ENCODE peak calls at places on chromosome 5, in ten cellular contexts. One of them, this sample, is unnamed.

GRCh38 chr5:135501965-135502364 is 33.8 kb downstream of the NEUROG1 start:
- DNase-seq in activated CD4-positive, alpha-beta T cell treated with anti-CD3 and anti-CD28 coated beads, Interleukin-2, amount 50 U/mL, for 1 hour: no peak
- DNase-seq in mucosa of gallbladder: no peak
- DNase-seq in NCI-H2171 treated with DMSO at 0.1 percent for 48 hours: no peak
- DNase-seq in mesendoderm: no peak
- DNase-seq in activated T-cell treated with anti-CD3 and anti-CD28 coated beads, Interleukin-2, amount 50 U/mL, for 1 hour: no peak
- DNase-seq in hippocampal formation: no peak
- DNase-seq in AG09319: no peak
- DNase-seq in AG08395: no peak
- DNase-seq in effector CD4-positive, alpha-beta T cell: no peak
- DNase-seq in this sample: no peak

GRCh38 chr5:68544656-68545565 is 329.4 kb downstream of the PIK3R1 start:
- DNase-seq in NCI-H2171 treated with DMSO at 0.1 percent for 48 hours: no peak
- DNase-seq in AG09319: no peak
- DNase-seq in mesendoderm: peak; percentile 18
- DNase-seq in activated CD4-positive, alpha-beta T cell treated with anti-CD3 and anti-CD28 coated beads, Interleukin-2, amount 50 U/mL, for 1 hour: no peak
- DNase-seq in hippocampal formation: no peak
- DNase-seq in effector CD4-positive, alpha-beta T cell: no peak
- DNase-seq in mucosa of gallbladder: no peak
- DNase-seq in AG08395: peak; percentile 42
- DNase-seq in activated T-cell treated with anti-CD3 and anti-CD28 coated beads, Interleukin-2, amount 50 U/mL, for 1 hour: no peak
- DNase-seq in this sample: no peak

GRCh38 chr5:34930527-34930844 is 1.1 kb downstream of the DNAJC21 start:
- DNase-seq in NCI-H2171 treated with DMSO at 0.1 percent for 48 hours: no peak
- DNase-seq in activated CD4-positive, alpha-beta T cell treated with anti-CD3 and anti-CD28 coated beads, Interleukin-2, amount 50 U/mL, for 1 hour: no peak
- DNase-seq in mesendoderm: no peak
- DNase-seq in AG08395: no peak
- DNase-seq in AG09319: no peak
- DNase-seq in hippocampal formation: no peak
- DNase-seq in effector CD4-positive, alpha-beta T cell: no peak
- DNase-seq in mucosa of gallbladder: no peak
- DNase-seq in activated T-cell treated with anti-CD3 and anti-CD28 coated beads, Interleukin-2, amount 50 U/mL, for 1 hour: no peak
- DNase-seq in this sample: no peak

GRCh38 chr5:169803077-169803981 is 166.3 kb downstream of the DOCK2 start:
- DNase-seq in AG09319: peak; percentile 96
- DNase-seq in hippocampal formation: no peak
- DNase-seq in AG08395: peak; percentile 90
- DNase-seq in NCI-H2171 treated with DMSO at 0.1 percent for 48 hours: no peak
- DNase-seq in mucosa of gallbladder: peak; percentile 27
- DNase-seq in effector CD4-positive, alpha-beta T cell: no peak
- DNase-seq in activated T-cell treated with anti-CD3 and anti-CD28 coated beads, Interleukin-2, amount 50 U/mL, for 1 hour: no peak
- DNase-seq in mesendoderm: peak; percentile 88
- DNase-seq in activated CD4-positive, alpha-beta T cell treated with anti-CD3 and anti-CD28 coated beads, Interleukin-2, amount 50 U/mL, for 1 hour: no peak
- DNase-seq in this sample: no peak

GRCh38 chr5:57335092-57335491 is 147.5 kb downstream of the ACTBL2 start:
- DNase-seq in mesendoderm: no peak
- DNase-seq in AG08395: peak; percentile 48
- DNase-seq in activated CD4-positive, alpha-beta T cell treated with anti-CD3 and anti-CD28 coated beads, Interleukin-2, amount 50 U/mL, for 1 hour: no peak
- DNase-seq in effector CD4-positive, alpha-beta T cell: no peak
- DNase-seq in AG09319: no peak
- DNase-seq in hippocampal formation: no peak
- DNase-seq in NCI-H2171 treated with DMSO at 0.1 percent for 48 hours: no peak
- DNase-seq in activated T-cell treated with anti-CD3 and anti-CD28 coated beads, Interleukin-2, amount 50 U/mL, for 1 hour: no peak
- DNase-seq in mucosa of gallbladder: no peak
- DNase-seq in this sample: no peak

GRCh38 chr5:111227805-111228204 is 3.6 kb downstream of the CAMK4 start:
- DNase-seq in AG08395: peak; percentile 55
- DNase-seq in hippocampal formation: no peak
- DNase-seq in mucosa of gallbladder: no peak
- DNase-seq in activated T-cell treated with anti-CD3 and anti-CD28 coated beads, Interleukin-2, amount 50 U/mL, for 1 hour: peak; percentile 32
- DNase-seq in effector CD4-positive, alpha-beta T cell: no peak
- DNase-seq in NCI-H2171 treated with DMSO at 0.1 percent for 48 hours: no peak
- DNase-seq in AG09319: peak; percentile 16
- DNase-seq in mesendoderm: peak; percentile 23
- DNase-seq in activated CD4-positive, alpha-beta T cell treated with anti-CD3 and anti-CD28 coated beads, Interleukin-2, amount 50 U/mL, for 1 hour: no peak
- DNase-seq in this sample: no peak

GRCh38 chr5:126938461-126938860 is 91.9 kb downstream of the MARCHF3 start:
- DNase-seq in mucosa of gallbladder: no peak
- DNase-seq in AG08395: peak; percentile 80
- DNase-seq in activated T-cell treated with anti-CD3 and anti-CD28 coated beads, Interleukin-2, amount 50 U/mL, for 1 hour: no peak
- DNase-seq in hippocampal formation: no peak
- DNase-seq in NCI-H2171 treated with DMSO at 0.1 percent for 48 hours: no peak
- DNase-seq in activated CD4-positive, alpha-beta T cell treated with anti-CD3 and anti-CD28 coated beads, Interleukin-2, amount 50 U/mL, for 1 hour: no peak
- DNase-seq in mesendoderm: no peak
- DNase-seq in effector CD4-positive, alpha-beta T cell: no peak
- DNase-seq in AG09319: peak; percentile 44
- DNase-seq in this sample: no peak

GRCh38 chr5:160081495-160081894 is 37.8 kb downstream of the PWWP2A start:
- DNase-seq in activated T-cell treated with anti-CD3 and anti-CD28 coated beads, Interleukin-2, amount 50 U/mL, for 1 hour: no peak
- DNase-seq in activated CD4-positive, alpha-beta T cell treated with anti-CD3 and anti-CD28 coated beads, Interleukin-2, amount 50 U/mL, for 1 hour: no peak
- DNase-seq in mesendoderm: no peak
- DNase-seq in AG08395: no peak
- DNase-seq in mucosa of gallbladder: no peak
- DNase-seq in effector CD4-positive, alpha-beta T cell: no peak
- DNase-seq in hippocampal formation: no peak
- DNase-seq in AG09319: no peak
- DNase-seq in NCI-H2171 treated with DMSO at 0.1 percent for 48 hours: no peak
- DNase-seq in this sample: no peak

GRCh38 chr5:15492545-15492944 is 7.4 kb upstream of the FBXL7 start:
- DNase-seq in AG08395: no peak
- DNase-seq in activated CD4-positive, alpha-beta T cell treated with anti-CD3 and anti-CD28 coated beads, Interleukin-2, amount 50 U/mL, for 1 hour: no peak
- DNase-seq in activated T-cell treated with anti-CD3 and anti-CD28 coated beads, Interleukin-2, amount 50 U/mL, for 1 hour: no peak
- DNase-seq in mucosa of gallbladder: no peak
- DNase-seq in effector CD4-positive, alpha-beta T cell: no peak
- DNase-seq in mesendoderm: peak; percentile 19
- DNase-seq in NCI-H2171 treated with DMSO at 0.1 percent for 48 hours: no peak
- DNase-seq in AG09319: no peak
- DNase-seq in hippocampal formation: no peak
- DNase-seq in this sample: no peak

GRCh38 chr5:1295650-1296037 is 776 bp upstream of the TERT start:
- DNase-seq in AG09319: no peak
- DNase-seq in AG08395: no peak
- DNase-seq in activated T-cell treated with anti-CD3 and anti-CD28 coated beads, Interleukin-2, amount 50 U/mL, for 1 hour: peak; percentile 17
- DNase-seq in mucosa of gallbladder: no peak
- DNase-seq in NCI-H2171 treated with DMSO at 0.1 percent for 48 hours: no peak
- DNase-seq in hippocampal formation: no peak
- DNase-seq in mesendoderm: no peak
- DNase-seq in activated CD4-positive, alpha-beta T cell treated with anti-CD3 and anti-CD28 coated beads, Interleukin-2, amount 50 U/mL, for 1 hour: no peak
- DNase-seq in effector CD4-positive, alpha-beta T cell: no peak
- DNase-seq in this sample: peak; percentile 19

GRCh38 chr5:135306557-135306956 is 92.5 kb downstream of the MACROH2A1 start:
- DNase-seq in AG09319: no peak
- DNase-seq in NCI-H2171 treated with DMSO at 0.1 percent for 48 hours: no peak
- DNase-seq in effector CD4-positive, alpha-beta T cell: no peak
- DNase-seq in mucosa of gallbladder: no peak
- DNase-seq in mesendoderm: no peak
- DNase-seq in activated T-cell treated with anti-CD3 and anti-CD28 coated beads, Interleukin-2, amount 50 U/mL, for 1 hour: no peak
- DNase-seq in hippocampal formation: no peak
- DNase-seq in AG08395: no peak
- DNase-seq in activated CD4-positive, alpha-beta T cell treated with anti-CD3 and anti-CD28 coated beads, Interleukin-2, amount 50 U/mL, for 1 hour: no peak
- DNase-seq in this sample: no peak

GRCh38 chr5:83645936-83646335 is 74.7 kb downstream of the HAPLN1 start:
- DNase-seq in AG09319: no peak
- DNase-seq in NCI-H2171 treated with DMSO at 0.1 percent for 48 hours: no peak
- DNase-seq in effector CD4-positive, alpha-beta T cell: no peak
- DNase-seq in mucosa of gallbladder: no peak
- DNase-seq in activated T-cell treated with anti-CD3 and anti-CD28 coated beads, Interleukin-2, amount 50 U/mL, for 1 hour: no peak
- DNase-seq in mesendoderm: no peak
- DNase-seq in AG08395: no peak
- DNase-seq in activated CD4-positive, alpha-beta T cell treated with anti-CD3 and anti-CD28 coated beads, Interleukin-2, amount 50 U/mL, for 1 hour: no peak
- DNase-seq in hippocampal formation: no peak
- DNase-seq in this sample: no peak

GRCh38 chr5:100706796-100707195 is 171.6 kb downstream of the FAM174A start:
- DNase-seq in activated T-cell treated with anti-CD3 and anti-CD28 coated beads, Interleukin-2, amount 50 U/mL, for 1 hour: no peak
- DNase-seq in mesendoderm: peak; percentile 44
- DNase-seq in AG08395: peak; percentile 2
- DNase-seq in AG09319: no peak
- DNase-seq in mucosa of gallbladder: no peak
- DNase-seq in hippocampal formation: no peak
- DNase-seq in effector CD4-positive, alpha-beta T cell: no peak
- DNase-seq in activated CD4-positive, alpha-beta T cell treated with anti-CD3 and anti-CD28 coated beads, Interleukin-2, amount 50 U/mL, for 1 hour: no peak
- DNase-seq in NCI-H2171 treated with DMSO at 0.1 percent for 48 hours: no peak
- DNase-seq in this sample: no peak

GRCh38 chr5:74396913-74397606 is 243.5 kb downstream of the ENC1 start:
- DNase-seq in AG09319: no peak
- DNase-seq in AG08395: no peak
- DNase-seq in effector CD4-positive, alpha-beta T cell: no peak
- DNase-seq in hippocampal formation: no peak
- DNase-seq in mesendoderm: no peak
- DNase-seq in NCI-H2171 treated with DMSO at 0.1 percent for 48 hours: peak; percentile 32
- DNase-seq in activated T-cell treated with anti-CD3 and anti-CD28 coated beads, Interleukin-2, amount 50 U/mL, for 1 hour: no peak
- DNase-seq in mucosa of gallbladder: no peak
- DNase-seq in activated CD4-positive, alpha-beta T cell treated with anti-CD3 and anti-CD28 coated beads, Interleukin-2, amount 50 U/mL, for 1 hour: no peak
- DNase-seq in this sample: no peak

GRCh38 chr5:32562841-32563240 is 22.5 kb upstream of the SUB1 start:
- DNase-seq in activated CD4-positive, alpha-beta T cell treated with anti-CD3 and anti-CD28 coated beads, Interleukin-2, amount 50 U/mL, for 1 hour: no peak
- DNase-seq in mucosa of gallbladder: no peak
- DNase-seq in effector CD4-positive, alpha-beta T cell: no peak
- DNase-seq in hippocampal formation: no peak
- DNase-seq in AG08395: no peak
- DNase-seq in activated T-cell treated with anti-CD3 and anti-CD28 coated beads, Interleukin-2, amount 50 U/mL, for 1 hour: no peak
- DNase-seq in mesendoderm: no peak
- DNase-seq in AG09319: no peak
- DNase-seq in NCI-H2171 treated with DMSO at 0.1 percent for 48 hours: no peak
- DNase-seq in this sample: no peak

GRCh38 chr5:60672693-60673264 is 27.2 kb downstream of the DEPDC1B start:
- DNase-seq in AG09319: no peak
- DNase-seq in mucosa of gallbladder: peak; percentile 81
- DNase-seq in NCI-H2171 treated with DMSO at 0.1 percent for 48 hours: no peak
- DNase-seq in activated CD4-positive, alpha-beta T cell treated with anti-CD3 and anti-CD28 coated beads, Interleukin-2, amount 50 U/mL, for 1 hour: no peak
- DNase-seq in effector CD4-positive, alpha-beta T cell: no peak
- DNase-seq in activated T-cell treated with anti-CD3 and anti-CD28 coated beads, Interleukin-2, amount 50 U/mL, for 1 hour: no peak
- DNase-seq in AG08395: no peak
- DNase-seq in hippocampal formation: no peak
- DNase-seq in mesendoderm: peak; percentile 25
- DNase-seq in this sample: no peak

GRCh38 chr5:154220625-154221024 is 30.1 kb downstream of the GALNT10 start:
- DNase-seq in mesendoderm: no peak
- DNase-seq in hippocampal formation: no peak
- DNase-seq in mucosa of gallbladder: no peak
- DNase-seq in NCI-H2171 treated with DMSO at 0.1 percent for 48 hours: no peak
- DNase-seq in activated CD4-positive, alpha-beta T cell treated with anti-CD3 and anti-CD28 coated beads, Interleukin-2, amount 50 U/mL, for 1 hour: no peak
- DNase-seq in activated T-cell treated with anti-CD3 and anti-CD28 coated beads, Interleukin-2, amount 50 U/mL, for 1 hour: no peak
- DNase-seq in AG08395: peak; percentile 71
- DNase-seq in effector CD4-positive, alpha-beta T cell: no peak
- DNase-seq in AG09319: no peak
- DNase-seq in this sample: no peak

GRCh38 chr5:35794688-35795375 is 61.9 kb upstream of the IL7R start:
- DNase-seq in NCI-H2171 treated with DMSO at 0.1 percent for 48 hours: no peak
- DNase-seq in mucosa of gallbladder: no peak
- DNase-seq in AG09319: no peak
- DNase-seq in hippocampal formation: no peak
- DNase-seq in mesendoderm: no peak
- DNase-seq in effector CD4-positive, alpha-beta T cell: no peak
- DNase-seq in activated T-cell treated with anti-CD3 and anti-CD28 coated beads, Interleukin-2, amount 50 U/mL, for 1 hour: no peak
- DNase-seq in activated CD4-positive, alpha-beta T cell treated with anti-CD3 and anti-CD28 coated beads, Interleukin-2, amount 50 U/mL, for 1 hour: no peak
- DNase-seq in AG08395: no peak
- DNase-seq in this sample: no peak

GRCh38 chr5:155189981-155190380 is 176.4 kb downstream of the KIF4B start:
- DNase-seq in activated CD4-positive, alpha-beta T cell treated with anti-CD3 and anti-CD28 coated beads, Interleukin-2, amount 50 U/mL, for 1 hour: no peak
- DNase-seq in hippocampal formation: no peak
- DNase-seq in activated T-cell treated with anti-CD3 and anti-CD28 coated beads, Interleukin-2, amount 50 U/mL, for 1 hour: no peak
- DNase-seq in AG09319: no peak
- DNase-seq in mesendoderm: no peak
- DNase-seq in NCI-H2171 treated with DMSO at 0.1 percent for 48 hours: no peak
- DNase-seq in mucosa of gallbladder: no peak
- DNase-seq in effector CD4-positive, alpha-beta T cell: no peak
- DNase-seq in AG08395: no peak
- DNase-seq in this sample: no peak

GRCh38 chr5:152164860-152165259 is 240.2 kb upstream of the GLRA1 start:
- DNase-seq in AG09319: no peak
- DNase-seq in NCI-H2171 treated with DMSO at 0.1 percent for 48 hours: no peak
- DNase-seq in activated T-cell treated with anti-CD3 and anti-CD28 coated beads, Interleukin-2, amount 50 U/mL, for 1 hour: no peak
- DNase-seq in activated CD4-positive, alpha-beta T cell treated with anti-CD3 and anti-CD28 coated beads, Interleukin-2, amount 50 U/mL, for 1 hour: no peak
- DNase-seq in mesendoderm: peak; percentile 57
- DNase-seq in AG08395: no peak
- DNase-seq in effector CD4-positive, alpha-beta T cell: no peak
- DNase-seq in hippocampal formation: no peak
- DNase-seq in mucosa of gallbladder: no peak
- DNase-seq in this sample: no peak

GRCh38 chr5:65760504-65761275 is 38.7 kb downstream of the NLN start:
- DNase-seq in effector CD4-positive, alpha-beta T cell: peak; percentile 31
- DNase-seq in hippocampal formation: peak; percentile 90
- DNase-seq in activated T-cell treated with anti-CD3 and anti-CD28 coated beads, Interleukin-2, amount 50 U/mL, for 1 hour: peak; percentile 53
- DNase-seq in mesendoderm: no peak
- DNase-seq in mucosa of gallbladder: peak; percentile 54
- DNase-seq in AG09319: no peak
- DNase-seq in NCI-H2171 treated with DMSO at 0.1 percent for 48 hours: no peak
- DNase-seq in activated CD4-positive, alpha-beta T cell treated with anti-CD3 and anti-CD28 coated beads, Interleukin-2, amount 50 U/mL, for 1 hour: peak; percentile 47
- DNase-seq in AG08395: peak; percentile 72
- DNase-seq in this sample: no peak

GRCh38 chr5:88390007-88390385 is 121.4 kb upstream of the TMEM161B start:
- DNase-seq in AG08395: no peak
- DNase-seq in AG09319: no peak
- DNase-seq in mesendoderm: no peak
- DNase-seq in hippocampal formation: no peak
- DNase-seq in mucosa of gallbladder: no peak
- DNase-seq in effector CD4-positive, alpha-beta T cell: no peak
- DNase-seq in activated T-cell treated with anti-CD3 and anti-CD28 coated beads, Interleukin-2, amount 50 U/mL, for 1 hour: no peak
- DNase-seq in NCI-H2171 treated with DMSO at 0.1 percent for 48 hours: no peak
- DNase-seq in activated CD4-positive, alpha-beta T cell treated with anti-CD3 and anti-CD28 coated beads, Interleukin-2, amount 50 U/mL, for 1 hour: no peak
- DNase-seq in this sample: no peak

GRCh38 chr5:2534970-2535369 is 216.5 kb downstream of the IRX2 start:
- DNase-seq in NCI-H2171 treated with DMSO at 0.1 percent for 48 hours: no peak
- DNase-seq in AG08395: no peak
- DNase-seq in mucosa of gallbladder: no peak
- DNase-seq in AG09319: no peak
- DNase-seq in hippocampal formation: no peak
- DNase-seq in activated CD4-positive, alpha-beta T cell treated with anti-CD3 and anti-CD28 coated beads, Interleukin-2, amount 50 U/mL, for 1 hour: no peak
- DNase-seq in mesendoderm: no peak
- DNase-seq in activated T-cell treated with anti-CD3 and anti-CD28 coated beads, Interleukin-2, amount 50 U/mL, for 1 hour: no peak
- DNase-seq in effector CD4-positive, alpha-beta T cell: no peak
- DNase-seq in this sample: no peak

GRCh38 chr5:173781826-173782670 is 106.1 kb upstream of the CPEB4 start:
- DNase-seq in NCI-H2171 treated with DMSO at 0.1 percent for 48 hours: peak; percentile 72
- DNase-seq in mucosa of gallbladder: peak; percentile 87
- DNase-seq in AG09319: peak; percentile 61
- DNase-seq in effector CD4-positive, alpha-beta T cell: peak; percentile 62
- DNase-seq in AG08395: peak; percentile 90
- DNase-seq in mesendoderm: peak; percentile 42
- DNase-seq in activated CD4-positive, alpha-beta T cell treated with anti-CD3 and anti-CD28 coated beads, Interleukin-2, amount 50 U/mL, for 1 hour: peak; percentile 59
- DNase-seq in hippocampal formation: peak; percentile 76
- DNase-seq in activated T-cell treated with anti-CD3 and anti-CD28 coated beads, Interleukin-2, amount 50 U/mL, for 1 hour: peak; percentile 55
- DNase-seq in this sample: peak; percentile 39

GRCh38 chr5:165334186-165334585 is 1828.8 kb downstream of the MAT2B start:
- DNase-seq in activated T-cell treated with anti-CD3 and anti-CD28 coated beads, Interleukin-2, amount 50 U/mL, for 1 hour: no peak
- DNase-seq in hippocampal formation: no peak
- DNase-seq in AG09319: no peak
- DNase-seq in effector CD4-positive, alpha-beta T cell: no peak
- DNase-seq in mucosa of gallbladder: no peak
- DNase-seq in NCI-H2171 treated with DMSO at 0.1 percent for 48 hours: no peak
- DNase-seq in mesendoderm: no peak
- DNase-seq in AG08395: no peak
- DNase-seq in activated CD4-positive, alpha-beta T cell treated with anti-CD3 and anti-CD28 coated beads, Interleukin-2, amount 50 U/mL, for 1 hour: no peak
- DNase-seq in this sample: no peak

GRCh38 chr5:539469-540214 is 15.4 kb upstream of the SLC9A3 start:
- DNase-seq in AG09319: no peak
- DNase-seq in AG08395: no peak
- DNase-seq in hippocampal formation: no peak
- DNase-seq in mesendoderm: no peak
- DNase-seq in activated CD4-positive, alpha-beta T cell treated with anti-CD3 and anti-CD28 coated beads, Interleukin-2, amount 50 U/mL, for 1 hour: no peak
- DNase-seq in activated T-cell treated with anti-CD3 and anti-CD28 coated beads, Interleukin-2, amount 50 U/mL, for 1 hour: no peak
- DNase-seq in mucosa of gallbladder: peak; percentile 87
- DNase-seq in effector CD4-positive, alpha-beta T cell: no peak
- DNase-seq in NCI-H2171 treated with DMSO at 0.1 percent for 48 hours: no peak
- DNase-seq in this sample: no peak

GRCh38 chr5:72353046-72353445 is 32.9 kb downstream of the PTCD2 start:
- DNase-seq in AG09319: peak; percentile 10
- DNase-seq in effector CD4-positive, alpha-beta T cell: no peak
- DNase-seq in mucosa of gallbladder: no peak
- DNase-seq in activated T-cell treated with anti-CD3 and anti-CD28 coated beads, Interleukin-2, amount 50 U/mL, for 1 hour: no peak
- DNase-seq in activated CD4-positive, alpha-beta T cell treated with anti-CD3 and anti-CD28 coated beads, Interleukin-2, amount 50 U/mL, for 1 hour: no peak
- DNase-seq in NCI-H2171 treated with DMSO at 0.1 percent for 48 hours: peak; percentile 3
- DNase-seq in hippocampal formation: no peak
- DNase-seq in AG08395: peak; percentile 57
- DNase-seq in mesendoderm: no peak
- DNase-seq in this sample: no peak

GRCh38 chr5:111857633-111858032 is 100.6 kb upstream of the NREP start:
- DNase-seq in hippocampal formation: no peak
- DNase-seq in effector CD4-positive, alpha-beta T cell: no peak
- DNase-seq in activated T-cell treated with anti-CD3 and anti-CD28 coated beads, Interleukin-2, amount 50 U/mL, for 1 hour: no peak
- DNase-seq in mesendoderm: no peak
- DNase-seq in mucosa of gallbladder: no peak
- DNase-seq in AG08395: no peak
- DNase-seq in AG09319: no peak
- DNase-seq in NCI-H2171 treated with DMSO at 0.1 percent for 48 hours: no peak
- DNase-seq in activated CD4-positive, alpha-beta T cell treated with anti-CD3 and anti-CD28 coated beads, Interleukin-2, amount 50 U/mL, for 1 hour: no peak
- DNase-seq in this sample: no peak

This sample was measured in naive thymus-derived CD4-positive, alpha-beta T cell.